ENCODE peak calls at places on chromosomes 3 and 15, in nine cellular contexts. O, E, I, A, V, S, C, B and P are unnamed samples.

GRCh38 chr3:12963869-12964712 is 109.1 kb downstream of the IQSEC1 start:
- DNase-seq in O (peak; percentile 58), E (no peak), I (no peak), A (no peak), V (no peak), S (peak; percentile 58), C (peak; percentile 83), B (peak; percentile 22), P (peak; percentile 21)

GRCh38 chr3:83003917-83004316 is 1242.5 kb upstream of the GBE1 start:
- DNase-seq in O (no peak), E (no peak), I (no peak), A (no peak), V (no peak), S (no peak), C (no peak), B (no peak), P (no peak)

GRCh38 chr3:149783576-149783975 is 8.8 kb downstream of the ANKUB1 start:
- DNase-seq in O (no peak), E (no peak), I (no peak), A (peak; percentile 61), V (no peak), S (no peak), C (no peak), B (no peak), P (no peak)

GRCh38 chr3:55349851-55350250 is 137.3 kb downstream of the WNT5A start:
- DNase-seq in O (no peak), E (no peak), I (no peak), A (no peak), V (no peak), S (no peak), C (no peak), B (no peak), P (no peak)

GRCh38 chr15:37931321-37931720 is 3.1 kb upstream of the TMCO5A start:
- DNase-seq in O (no peak), E (no peak), I (no peak), A (no peak), V (no peak), S (no peak), C (no peak), B (no peak), P (no peak)

GRCh38 chr3:66722675-66723074 is 221.9 kb upstream of the LRIG1 start:
- DNase-seq in O (peak; percentile 42), E (no peak), I (no peak), A (no peak), V (no peak), S (peak; percentile 79), C (peak; percentile 59), B (no peak), P (peak; percentile 23)

GRCh38 chr3:113040231-113040630 is 49.4 kb downstream of the GTPBP8 start:
- DNase-seq in O (no peak), E (no peak), I (no peak), A (no peak), V (no peak), S (no peak), C (no peak), B (no peak), P (no peak)

GRCh38 chr3:10337323-10338163 is 16.6 kb upstream of the SEC13 start:
- DNase-seq in O (peak; percentile 11), E (no peak), I (no peak), A (no peak), V (no peak), S (no peak), C (no peak), B (no peak), P (no peak)

GRCh38 chr15:39741258-39741657 is 41.4 kb downstream of the FSIP1 start:
- DNase-seq in O (no peak), E (no peak), I (no peak), A (peak; percentile 12), V (no peak), S (no peak), C (no peak), B (no peak), P (no peak)

GRCh38 chr3:175185903-175186302 is 326.8 kb downstream of the NAALADL2 start:
- DNase-seq in O (no peak), E (no peak), I (no peak), A (no peak), V (no peak), S (no peak), C (no peak), B (no peak), P (no peak)

GRCh38 chr15:59284768-59285368 is 78.2 kb downstream of the LDHAL6B start:
- DNase-seq in O (no peak), E (no peak), I (peak; percentile 17), A (no peak), V (no peak), S (no peak), C (no peak), B (no peak), P (no peak)

GRCh38 chr15:59280855-59281254 is 74.2 kb downstream of the LDHAL6B start:
- DNase-seq in O (no peak), E (no peak), I (peak; percentile 10), A (peak; percentile 38), V (no peak), S (no peak), C (no peak), B (no peak), P (no peak)

GRCh38 chr15:59281699-59282098 is 75.1 kb downstream of the LDHAL6B start:
- DNase-seq in O (no peak), E (no peak), I (peak; percentile 53), A (no peak), V (no peak), S (no peak), C (no peak), B (no peak), P (no peak)

GRCh38 chr15:59282515-59283337 is 76.1 kb downstream of the LDHAL6B start:
- DNase-seq in O (no peak), E (no peak), I (peak; percentile 69), A (no peak), V (no peak), S (no peak), C (no peak), B (no peak), P (no peak)

GRCh38 chr15:59283717-59284336 is 77.2 kb downstream of the LDHAL6B start:
- DNase-seq in O (no peak), E (no peak), I (peak; percentile 81), A (no peak), V (no peak), S (no peak), C (no peak), B (peak; percentile 39), P (no peak)
- TF ChIP-seq POLR2A in O (no peak), E (no peak), I (no peak), A (no peak), V (no peak), S (no peak), C (no peak), B (no peak), P (no peak)

DNA sequence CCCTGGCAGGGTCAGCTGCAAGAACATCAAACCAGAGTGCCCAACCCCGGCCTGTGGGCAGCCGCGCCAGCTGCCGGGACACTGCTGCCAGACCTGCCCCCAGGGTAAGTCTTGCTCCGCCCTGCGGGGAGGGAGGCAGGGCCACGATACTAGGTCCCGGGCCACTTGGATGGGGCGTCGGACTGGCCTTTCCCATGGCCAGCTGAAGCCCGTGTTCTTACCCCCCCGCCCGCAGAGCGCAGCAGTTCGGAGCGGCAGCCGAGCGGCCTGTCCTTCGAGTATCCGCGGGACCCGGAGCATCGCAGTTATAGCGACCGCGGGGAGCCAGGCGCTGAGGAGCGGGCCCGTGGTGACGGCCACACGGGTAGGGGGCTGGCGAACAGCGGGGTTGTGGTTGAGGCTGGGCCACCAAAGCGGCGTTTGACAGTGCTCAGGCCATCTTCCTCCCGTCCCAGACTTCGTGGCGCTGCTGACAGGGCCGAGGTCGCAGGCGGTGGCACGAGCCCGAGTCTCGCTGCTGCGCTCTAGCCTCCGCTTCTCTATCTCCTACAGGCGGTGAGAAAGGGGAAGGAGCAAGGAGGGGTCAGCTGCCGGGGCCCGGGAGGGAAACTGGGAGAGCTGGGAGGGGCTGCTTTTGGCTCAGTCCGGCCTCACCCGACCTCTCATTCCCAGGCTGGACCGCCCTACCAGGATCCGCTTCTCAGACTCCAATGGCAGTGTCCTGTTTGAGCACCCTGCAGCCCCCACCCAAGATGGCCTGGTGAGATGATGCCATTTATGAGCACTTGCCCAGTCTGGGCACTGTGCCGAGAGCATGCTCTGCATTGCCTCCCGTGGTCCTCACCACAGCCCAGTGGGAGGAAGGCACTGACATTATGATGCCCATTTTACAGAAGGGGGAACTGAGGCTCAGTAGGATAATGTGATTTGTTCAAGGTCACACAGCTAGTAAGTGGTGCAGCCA is 1.7 kb downstream of the CHRD start:
- DNase-seq in O (peak; percentile 76), E (no peak), I (no peak), A (peak; percentile 45), V (peak; percentile 46), S (no peak), C (peak; percentile 61), B (no peak), P (no peak)
- H3K4me3 ChIP-seq in O (peak overlapping the region; percentile 28), E (peak overlapping the region; percentile 38), I (no peak overlapping the region), A (no peak overlapping the region), V (peak overlapping the region; percentile 44), S (peak overlapping the region; percentile 67), C (peak overlapping the region; percentile 87), B (no peak overlapping the region), P (no peak overlapping the region)

GRCh38 chr3:59777559-59778178 is 727.8 kb upstream of the CFAP20DC start:
- DNase-seq in O (no peak), E (no peak), I (no peak), A (no peak), V (no peak), S (no peak), C (no peak), B (no peak), P (no peak)

GRCh38 chr3:59773970-59774369 is 724.1 kb upstream of the CFAP20DC start:
- DNase-seq in O (no peak), E (no peak), I (no peak), A (no peak), V (no peak), S (no peak), C (no peak), B (no peak), P (no peak)

GRCh38 chr3:59775106-59775505 is 725.3 kb upstream of the CFAP20DC start:
- DNase-seq in O (no peak), E (no peak), I (no peak), A (no peak), V (no peak), S (no peak), C (no peak), B (no peak), P (no peak)

GRCh38 chr3:59774613-59775012 is 724.8 kb upstream of the CFAP20DC start:
- DNase-seq in O (no peak), E (no peak), I (no peak), A (no peak), V (no peak), S (no peak), C (no peak), B (no peak), P (no peak)

GRCh38 chr3:59775781-59776270 is 726.0 kb upstream of the CFAP20DC start:
- DNase-seq in O (no peak), E (no peak), I (no peak), A (no peak), V (no peak), S (no peak), C (no peak), B (no peak), P (no peak)
- TF ChIP-seq POLR2A in O (no peak), E (no peak), I (no peak), A (no peak), V (no peak), S (no peak), C (no peak), B (no peak), P (no peak)

DNA sequence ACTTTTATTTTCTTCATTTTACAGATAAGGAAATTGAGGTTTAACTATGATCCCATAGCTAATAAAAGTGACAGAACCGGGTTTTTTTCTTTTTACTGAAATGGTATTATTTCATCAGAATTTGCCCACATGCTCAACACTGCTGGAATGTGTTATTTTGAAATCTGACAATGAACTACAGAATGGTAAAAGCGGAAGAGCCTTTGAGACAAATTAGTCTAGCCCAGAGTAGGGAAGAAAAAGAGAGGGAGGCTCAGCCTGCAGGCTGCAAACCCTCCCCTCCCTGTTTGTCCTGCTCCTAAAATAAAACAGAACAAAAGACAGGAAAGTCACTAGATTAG is 100.3 kb upstream of the LIPC start:
- DNase-seq in O (no peak), E (no peak), I (no peak), A (no peak), V (no peak), S (no peak), C (no peak), B (no peak), P (no peak)
- H3K4me3 ChIP-seq in O (no peak overlapping the region), E (no peak overlapping the region), I (no peak overlapping the region), A (peak overlapping the region; percentile 52), V (no peak overlapping the region), S (no peak overlapping the region), C (peak overlapping the region; percentile 15), B (no peak overlapping the region), P (no peak overlapping the region)